ENCODE peak calls at places on chromosomes 3 and 15, in eight cellular contexts. M, Y, A, U, N, V, L and I are unnamed samples.

GRCh38 chr15:100026041-100026440 is 292.8 kb upstream of the LYSMD4 start:
- DNase-seq in U (no peak), V (no peak), Y (no peak), N (no peak), A (no peak), M (no peak), L (no peak), I (no peak)

GRCh38 chr3:48514431-48515227 is 10.7 kb upstream of the SHISA5 start:
- DNase-seq in Y (no peak), L (no peak), A (no peak), V (no peak), U (no peak), M (no peak), N (no peak), I (no peak)

GRCh38 chr3:12954891-12955650 is 113.7 kb upstream of the RPL32 start:
- DNase-seq in M (peak), U (no peak), Y (no peak), L (peak), N (peak), V (peak), A (peak), I (no peak)

GRCh38 chr3:173584834-173585831 is 187.6 kb downstream of the NLGN1 start:
- DNase-seq in A (peak), N (peak), U (peak), V (peak), M (peak), L (peak), Y (peak), I (peak)

GRCh38 chr3:178439504-178439903 is 96.7 kb upstream of the KCNMB2 start:
- DNase-seq in N (no peak), V (no peak), Y (peak), M (peak), A (no peak), U (peak), L (peak), I (peak)

GRCh38 chr15:68154923-68155559 is 50.1 kb downstream of the CALML4 start:
- DNase-seq in Y (peak), L (peak), N (peak), M (peak), A (peak), V (no peak), U (peak), I (peak)

GRCh38 chr3:133932009-133932408 is 36.3 kb upstream of the RAB6B start:
- DNase-seq in V (peak), A (no peak), Y (no peak), U (no peak), N (no peak), M (no peak), L (no peak), I (no peak)

GRCh38 chr3:158573714-158574113 is 2.7 kb downstream of the MLF1 start:
- DNase-seq in Y (no peak), N (peak), L (peak), U (no peak), M (no peak), A (no peak), V (no peak), I (no peak)

GRCh38 chr3:42013652-42014442 is 51.9 kb upstream of the ULK4 start:
- DNase-seq in V (peak), M (peak), N (no peak), L (no peak), A (peak), U (no peak), Y (no peak), I (no peak)

GRCh38 chr3:16467368-16467767 is 46.1 kb downstream of the RFTN1 start:
- DNase-seq in L (no peak), A (no peak), N (no peak), U (no peak), V (no peak), Y (no peak), M (no peak), I (no peak)

GRCh38 chr3:124315215-124316033 is 323.5 kb upstream of the ROPN1 start:
- DNase-seq in L (peak), A (no peak), U (peak), M (peak), N (no peak), V (peak), Y (peak), I (peak)

GRCh38 chr3:123341871-123342630 is 106.8 kb downstream of the ADCY5 start:
- DNase-seq in Y (no peak), M (no peak), U (no peak), V (peak), N (no peak), A (no peak), L (no peak), I (no peak)

GRCh38 chr3:116112686-116113085 is 332.6 kb downstream of the LSAMP start:
- DNase-seq in Y (peak), A (no peak), L (peak), M (no peak), U (peak), N (peak), V (no peak), I (no peak)

GRCh38 chr3:42032693-42033349 is 58.3 kb upstream of the TRAK1 start:
- DNase-seq in A (peak), U (peak), V (peak), M (peak), N (peak), L (peak), Y (peak), I (peak)

GRCh38 chr15:35953424-35953823 is 407.5 kb upstream of the DPH6 start:
- DNase-seq in U (no peak), V (no peak), M (no peak), N (no peak), A (no peak), Y (no peak), L (no peak), I (no peak)

GRCh38 chr15:65307978-65308377 is 3.5 kb downstream of the RNU5B-1 start:
- DNase-seq in V (no peak), Y (no peak), A (no peak), L (no peak), U (no peak), N (no peak), M (no peak), I (no peak)

GRCh38 chr3:126508539-126508938 is 9.0 kb downstream of the UROC1 start:
- DNase-seq in L (peak), V (no peak), U (no peak), Y (no peak), A (no peak), M (no peak), N (no peak), I (no peak)

GRCh38 chr3:16072420-16073110 is 101.9 kb upstream of the GALNT15 start:
- DNase-seq in M (no peak), N (no peak), L (peak), Y (no peak), V (no peak), U (peak), A (no peak), I (no peak)

GRCh38 chr15:85941186-85941855 is 138.3 kb upstream of the AGBL1 start:
- DNase-seq in Y (no peak), N (no peak), M (peak), L (no peak), A (no peak), V (no peak), U (no peak), I (peak)

GRCh38 chr15:48565560-48566482 is 79.7 kb downstream of the FBN1 start:
- DNase-seq in U (peak), N (no peak), Y (peak), L (peak), M (no peak), V (no peak), A (no peak), I (peak)

GRCh38 chr15:71821547-71822129 is 11.3 kb downstream of the NR2E3 start:
- DNase-seq in U (no peak), Y (no peak), A (no peak), L (no peak), V (no peak), M (no peak), N (no peak), I (no peak)

GRCh38 chr3:45145681-45146614 is at the start of gene CDCP1:
- DNase-seq in M (peak), V (no peak), U (no peak), N (no peak), A (no peak), Y (no peak), L (peak), I (no peak)

GRCh38 chr3:35042210-35042960 is 596.9 kb upstream of the ARPP21 start:
- DNase-seq in Y (no peak), M (peak), L (no peak), A (no peak), U (no peak), V (no peak), N (no peak), I (no peak)

GRCh38 chr15:99016680-99017321 is 9.2 kb upstream of the PGPEP1L start:
- DNase-seq in Y (no peak), V (no peak), A (no peak), U (peak), M (no peak), N (peak), L (peak), I (no peak)

GRCh38 chr15:29821416-29822099 is 710 bp downstream of the TJP1 start:
- DNase-seq in N (peak), Y (peak), A (peak), U (peak), V (peak), M (peak), L (peak), I (no peak)

GRCh38 chr15:67550522-67550921 is 8.0 kb downstream of the MAP2K5 start:
- DNase-seq in N (peak), Y (peak), V (no peak), M (no peak), L (peak), U (peak), A (no peak), I (no peak)

GRCh38 chr3:123258811-123259420 is 57.2 kb downstream of the SEC22A start:
- DNase-seq in V (no peak), N (peak), U (peak), L (peak), A (no peak), M (peak), Y (peak), I (peak)

GRCh38 chr3:127908202-127908601 is 6.8 kb upstream of the KBTBD12 start:
- DNase-seq in A (no peak), V (no peak), M (no peak), N (no peak), L (no peak), Y (no peak), U (no peak), I (no peak)

DNA sequence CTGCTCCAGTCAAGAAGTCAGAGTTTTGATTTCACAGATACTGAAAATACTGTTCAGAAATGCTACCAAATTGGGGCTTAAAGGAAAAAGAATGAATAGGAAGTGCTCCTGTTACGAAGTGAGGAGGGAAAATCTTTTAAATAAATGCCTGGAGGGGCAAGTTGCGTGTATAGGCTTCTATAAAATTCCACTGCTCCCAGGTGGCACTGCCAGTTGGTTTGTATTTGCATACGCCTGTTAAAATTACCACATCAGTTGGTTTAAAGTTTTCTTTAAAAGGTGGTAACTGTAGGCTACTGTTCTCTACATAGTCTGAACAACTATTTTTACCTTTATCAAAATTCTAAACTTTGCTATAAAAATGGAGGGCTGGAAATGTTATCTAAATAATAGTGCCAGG is 123.5 kb downstream of the DLG1 start:
- DNase-seq in M (no peak), A (no peak), N (peak), Y (no peak), L (no peak), U (no peak), V (no peak), I (no peak)
- H3K4me3 ChIP-seq in M (no peak), A (no peak), N (no peak), Y (no peak), L (no peak), U (no peak), V (no peak), I (no peak)

DNA sequence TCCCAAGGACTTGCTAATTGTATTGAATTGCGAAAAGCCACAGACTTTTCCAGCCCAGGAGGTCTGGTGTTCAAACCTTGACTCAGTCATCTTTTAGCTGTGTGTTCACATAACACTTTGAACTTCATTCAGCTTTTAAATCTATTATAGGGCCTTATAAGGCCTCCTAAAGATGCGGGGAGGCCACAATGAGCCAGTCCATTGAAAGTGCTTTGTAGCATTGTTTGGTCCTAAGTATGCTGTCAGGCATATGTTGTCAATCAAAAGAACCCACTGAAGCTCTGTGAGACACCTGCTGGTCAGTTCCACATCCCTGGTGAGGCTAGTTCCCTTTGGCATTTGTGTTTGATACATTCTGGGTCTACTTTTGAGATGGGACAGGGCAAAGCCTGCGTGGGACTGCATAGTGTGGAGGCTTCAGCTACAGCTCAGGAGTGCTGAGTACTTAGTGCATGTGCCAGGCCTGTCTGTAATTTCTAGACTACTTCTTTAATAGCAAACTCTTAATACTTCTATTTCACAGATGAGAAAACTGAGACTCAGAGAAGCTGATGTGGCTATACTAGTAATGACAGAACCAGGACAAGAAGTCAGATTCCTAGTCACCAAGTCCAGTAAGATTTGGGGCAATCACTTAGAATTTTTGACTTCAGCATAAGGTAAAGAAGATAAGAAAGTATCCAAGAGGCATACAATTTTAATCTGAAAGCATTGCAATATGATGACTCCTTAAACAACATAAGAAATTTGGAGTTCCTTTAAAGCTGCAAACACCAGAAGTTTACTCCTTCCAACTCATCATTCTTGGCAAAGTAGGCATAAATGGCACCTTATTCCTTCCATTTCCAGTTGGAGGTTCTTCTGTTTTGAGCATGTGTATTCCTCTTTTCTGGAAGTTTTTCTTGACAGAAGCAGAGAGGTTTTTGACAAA is 213.0 kb downstream of the PDCD6IP start:
- DNase-seq in Y (peak), M (no peak), U (peak), V (no peak), N (peak), L (peak), A (no peak), I (no peak)
- TF ChIP-seq CTCF in Y (peak), M (peak), U (peak), V (no peak), N (peak), L (no peak), A (no peak), I (no peak)

GRCh38 chr3:117995795-117996194 is 1038.9 kb downstream of the IGSF11 start:
- DNase-seq in Y (no peak), N (no peak), M (no peak), A (no peak), U (peak), V (no peak), L (no peak), I (no peak)
- H3K4me3 ChIP-seq in Y (no peak), N (no peak), M (no peak), A (no peak), U (peak), V (no peak), L (no peak), I (no peak)

GRCh38 chr15:58297639-58298038 is 134.2 kb upstream of the LIPC start:
- DNase-seq in L (no peak), Y (no peak), M (no peak), V (no peak), U (no peak), A (no peak), N (no peak), I (no peak)

GRCh38 chr15:58292761-58293175 is 139.0 kb upstream of the LIPC start:
- DNase-seq in A (no peak), U (peak), L (peak), Y (no peak), M (no peak), V (no peak), N (no peak), I (no peak)

GRCh38 chr15:58296276-58296675 is 135.5 kb upstream of the LIPC start:
- DNase-seq in M (no peak), N (no peak), V (no peak), U (no peak), A (no peak), L (no peak), Y (no peak), I (no peak)

GRCh38 chr15:58293622-58294550 is 137.9 kb upstream of the LIPC start:
- DNase-seq in M (peak), N (no peak), L (peak), U (no peak), A (no peak), Y (no peak), V (no peak), I (no peak)

GRCh38 chr15:58295637-58296036 is 136.2 kb upstream of the LIPC start:
- DNase-seq in N (no peak), L (no peak), Y (no peak), M (no peak), A (no peak), U (no peak), V (no peak), I (no peak)
- TF ChIP-seq CTCF in N (no peak), L (no peak), Y (no peak), M (no peak), A (no peak), U (no peak), V (no peak), I (no peak)

GRCh38 chr3:146550743-146551510 is 6.5 kb upstream of the PLSCR1 start:
- DNase-seq in V (no peak), L (peak), Y (peak), A (no peak), U (peak), M (peak), N (no peak), I (peak)
- H3K4me3 ChIP-seq in V (no peak), L (no peak), Y (no peak), A (peak), U (no peak), M (no peak), N (no peak), I (no peak)

GRCh38 chr3:172070799-172071198 is 31.4 kb downstream of the FNDC3B start:
- DNase-seq in A (no peak), L (no peak), N (no peak), U (no peak), M (no peak), Y (no peak), V (no peak), I (no peak)
- TF ChIP-seq CTCF in A (no peak), L (no peak), N (no peak), U (no peak), M (no peak), Y (no peak), V (no peak), I (no peak)

GRCh38 chr3:64612916-64613526 is 74.8 kb downstream of the ADAMTS9 start:
- DNase-seq in A (no peak), Y (no peak), U (no peak), M (peak), N (no peak), L (no peak), V (no peak), I (no peak)
- H3K4me3 ChIP-seq in A (no peak), Y (no peak), U (no peak), M (no peak), N (no peak), L (no peak), V (no peak), I (no peak)

GRCh38 chr3:103796068-103796467 is 1361.3 kb downstream of the ZPLD1 start:
- DNase-seq in U (no peak), L (no peak), N (no peak), V (no peak), M (no peak), Y (no peak), A (no peak), I (no peak)

GRCh38 chr3:103791786-103792515 is 1357.1 kb downstream of the ZPLD1 start:
- DNase-seq in Y (no peak), V (no peak), M (no peak), U (no peak), N (no peak), L (no peak), A (no peak), I (no peak)

DNA sequence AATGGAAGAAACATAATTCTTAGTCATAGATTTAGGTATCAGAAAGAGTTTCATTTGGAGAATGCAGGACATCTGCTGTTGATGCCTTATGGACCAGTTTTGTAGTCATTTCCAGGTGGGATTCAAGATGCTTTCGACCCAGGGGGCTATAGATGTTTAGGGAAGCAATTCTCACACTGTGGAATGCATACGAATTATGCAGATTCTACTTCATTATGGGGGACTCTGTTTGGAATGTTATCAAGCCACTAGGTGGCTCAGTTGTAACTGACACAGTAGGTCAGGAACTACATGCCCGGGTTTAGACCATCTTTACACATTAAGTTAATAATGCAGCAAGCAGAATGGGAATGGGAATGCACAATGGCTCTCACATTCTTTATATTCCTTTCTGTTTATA is 1359.8 kb downstream of the ZPLD1 start:
- DNase-seq in L (no peak), A (no peak), N (peak), M (peak), U (no peak), V (no peak), Y (no peak), I (no peak)
- TF ChIP-seq CTCF in L (no peak), A (no peak), N (peak), M (peak), U (no peak), V (no peak), Y (no peak), I (no peak)

GRCh38 chr3:170421147-170421641 is 2.5 kb downstream of the CLDN11 start:
- DNase-seq in N (no peak), U (peak), M (peak), V (no peak), Y (peak), A (peak), L (peak), I (no peak)

GRCh38 chr3:170420307-170420821 is 1.7 kb downstream of the CLDN11 start:
- DNase-seq in N (peak), Y (peak), U (peak), A (peak), V (no peak), L (peak), M (peak), I (no peak)

GRCh38 chr3:170423001-170423615 is 4.4 kb downstream of the CLDN11 start:
- DNase-seq in Y (no peak), U (no peak), V (no peak), N (no peak), M (no peak), A (no peak), L (no peak), I (no peak)

GRCh38 chr3:170419301-170420087 is 826 bp downstream of the CLDN11 start:
- DNase-seq in V (no peak), N (no peak), Y (peak), U (peak), M (peak), L (peak), A (peak), I (no peak)

DNA sequence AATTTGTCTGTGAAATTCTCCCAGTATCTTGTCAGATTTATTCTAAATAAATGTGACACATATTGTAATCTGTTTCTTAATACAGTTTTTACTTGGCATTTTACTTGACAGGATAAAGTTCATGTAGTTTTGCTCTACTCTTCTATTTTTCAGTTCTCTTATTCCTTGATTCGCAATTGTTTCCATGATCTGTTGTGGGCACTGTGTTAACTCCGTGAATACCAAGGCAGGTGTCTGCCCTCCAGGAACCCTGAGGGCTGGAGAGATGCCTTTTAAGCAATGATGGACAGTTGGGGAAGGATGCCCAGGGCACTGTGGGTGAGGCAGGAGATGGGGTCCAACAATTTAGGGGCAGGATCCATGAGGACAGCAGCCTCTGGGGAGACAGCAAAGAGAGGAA is 3.1 kb downstream of the CLDN11 start:
- DNase-seq in N (no peak), A (no peak), U (no peak), L (no peak), M (no peak), Y (no peak), V (no peak), I (no peak)
- H3K4me3 ChIP-seq in N (no peak), A (peak), U (no peak), L (peak), M (no peak), Y (peak), V (no peak), I (peak)